ENCODE peak calls at places on chromosomes 13 and 19, in four cellular contexts. V, S, G and J are unnamed samples.

GRCh38 chr19:48455908-48456562 is 661 bp downstream of the KCNJ14 start:
- DNase-seq in S (no peak), V (no peak), G (no peak), J (no peak)

GRCh38 chr13:102097708-102098107 is 304.1 kb downstream of the FGF14 start:
- DNase-seq in S (no peak), G (no peak), V (no peak), J (no peak)

GRCh38 chr13:105878119-105878518 is 657.3 kb downstream of the EFNB2 start:
- DNase-seq in G (no peak), V (no peak), S (no peak), J (no peak)

GRCh38 chr19:16106121-16106520 is 5.6 kb upstream of the RAB8A start:
- DNase-seq in S (no peak), G (peak), V (no peak), J (no peak)

GRCh38 chr13:46232281-46232680 is 20.6 kb downstream of the LRRC63 start:
- DNase-seq in V (no peak), S (no peak), G (no peak), J (no peak)

GRCh38 chr19:40270362-40271089 is 14.6 kb downstream of the AKT2 start:
- DNase-seq in S (no peak), V (no peak), G (no peak), J (no peak)

GRCh38 chr19:47863514-47863936 is 4.5 kb downstream of the TPRX2 start:
- DNase-seq in G (peak), V (peak), S (peak), J (peak)

GRCh38 chr19:14059093-14059480 is 2.8 kb downstream of the PALM3 start:
- DNase-seq in V (no peak), S (no peak), G (no peak), J (no peak)

GRCh38 chr19:41050426-41050825 is 37.8 kb upstream of the CYP2A13 start:
- DNase-seq in V (no peak), S (no peak), G (no peak), J (no peak)

GRCh38 chr13:29722415-29722814 is 126.9 kb upstream of the SLC7A1 start:
- DNase-seq in V (no peak), S (no peak), G (no peak), J (no peak)

GRCh38 chr13:48876289-48876688 is 99.4 kb upstream of the FNDC3A start:
- DNase-seq in G (no peak), V (no peak), S (no peak), J (no peak)

GRCh38 chr13:112355274-112355843 is 20.8 kb upstream of the SPACA7 start:
- DNase-seq in G (no peak), S (no peak), V (no peak), J (no peak)

GRCh38 chr13:107216046-107216715 is 648.2 kb upstream of the ARGLU1 start:
- DNase-seq in V (no peak), G (no peak), S (no peak), J (no peak)

GRCh38 chr19:18453269-18454024 is 15.5 kb upstream of the ISYNA1 start:
- DNase-seq in G (peak), S (no peak), V (no peak), J (no peak)

GRCh38 chr13:109199280-109199679 is 569.9 kb downstream of the MYO16 start:
- DNase-seq in V (no peak), S (no peak), G (peak), J (no peak)

GRCh38 chr19:4534836-4535658 is at the start of gene PLIN5:
- DNase-seq in S (peak), G (peak), V (peak), J (peak)

GRCh38 chr19:39405261-39405912 is 1.3 kb upstream of the ZFP36 start:
- DNase-seq in V (no peak), G (peak), S (no peak), J (no peak)

GRCh38 chr13:44739120-44739519 is 163.0 kb upstream of the TSC22D1 start:
- DNase-seq in S (no peak), G (no peak), V (no peak), J (no peak)

GRCh38 chr13:39961036-39961435 is 305.6 kb downstream of the COG6 start:
- DNase-seq in G (no peak), S (no peak), V (no peak), J (no peak)

GRCh38 chr19:28569132-28570114 is 643.5 kb downstream of the UQCRFS1 start:
- DNase-seq in S (no peak), V (no peak), G (no peak), J (peak)

GRCh38 chr19:7391218-7391670 is 42.5 kb downstream of the ARHGEF18 start:
- DNase-seq in V (no peak), G (peak), S (no peak), J (no peak)

GRCh38 chr19:1851581-1852293 is 3.5 kb upstream of the REXO1 start:
- DNase-seq in S (no peak), V (no peak), G (no peak), J (no peak)

GRCh38 chr19:28482221-28482620 is 730.7 kb downstream of the UQCRFS1 start:
- DNase-seq in V (no peak), S (no peak), G (no peak), J (no peak)

GRCh38 chr13:97502192-97502591 is 68.2 kb downstream of the RAP2A start:
- DNase-seq in G (peak), S (no peak), V (no peak), J (no peak)

GRCh38 chr19:18002347-18002850 is 5.6 kb upstream of the ARRDC2 start:
- DNase-seq in S (no peak), V (no peak), G (no peak), J (no peak)

GRCh38 chr19:3135961-3136683 is at the start of gene GNA15:
- DNase-seq in G (no peak), S (no peak), V (no peak), J (no peak)

GRCh38 chr19:49413348-49413747 is 9.9 kb downstream of the PTH2 start:
- DNase-seq in G (no peak), V (no peak), S (no peak), J (no peak)

GRCh38 chr19:13984186-13984585 is 21.9 kb downstream of the RFX1 start:
- DNase-seq in S (no peak), V (no peak), G (no peak), J (no peak)

GRCh38 chr13:108572782-108573211 is 56.6 kb upstream of the MYO16 start:
- DNase-seq in S (no peak), V (no peak), G (no peak), J (no peak)

GRCh38 chr13:47117268-47117667 is 220.4 kb upstream of the HTR2A start:
- DNase-seq in S (no peak), V (no peak), G (peak), J (no peak)

GRCh38 chr19:47623921-47624391 is 15.0 kb downstream of the BICRA start:
- DNase-seq in V (no peak), S (no peak), G (no peak), J (no peak)

GRCh38 chr19:54216869-54217268 is 5.9 kb downstream of the LILRB3 start:
- DNase-seq in S (no peak), V (no peak), G (no peak), J (no peak)

GRCh38 chr19:56111601-56112312 is 9.3 kb downstream of the ZNF787 start:
- DNase-seq in G (no peak), S (peak), V (no peak), J (no peak)

GRCh38 chr13:98866882-98867281 is 111.0 kb downstream of the DOCK9 start:
- DNase-seq in S (no peak), V (no peak), G (no peak), J (no peak)

GRCh38 chr19:49635530-49636229 is 4.3 kb downstream of the RRAS start:
- DNase-seq in S (no peak), G (peak), V (no peak), J (no peak)

GRCh38 chr19:8304841-8305621 is 3.1 kb downstream of the CD320 start:
- DNase-seq in G (no peak), S (no peak), V (no peak), J (peak)